ENCODE peak calls at places on chromosomes 5 and 9, in four cellular contexts. One of them, this sample, is unnamed.

GRCh38 chr5:60677831-60678664 is 21.9 kb downstream of the DEPDC1B start:
- DNase-seq in GM12878: peak; percentile 20
- DNase-seq in HepG2: peak; percentile 64
- DNase-seq in K562: peak; percentile 33
- DNase-seq in this sample: peak; percentile 79

GRCh38 chr9:71955300-71955915 is 44.0 kb downstream of the C9orf85 start:
- DNase-seq in GM12878: no peak
- DNase-seq in HepG2: no peak
- DNase-seq in K562: no peak
- DNase-seq in this sample: no peak

GRCh38 chr9:92671323-92671722 is 1.4 kb upstream of the IPPK start:
- DNase-seq in GM12878: no peak
- DNase-seq in HepG2: peak; percentile 47
- DNase-seq in K562: peak; percentile 15
- DNase-seq in this sample: peak; percentile 40

GRCh38 chr5:168227973-168228615 is 63.4 kb upstream of the WWC1 start:
- DNase-seq in GM12878: peak; percentile 64
- DNase-seq in HepG2: no peak
- DNase-seq in K562: no peak
- DNase-seq in this sample: no peak

GRCh38 chr5:76765249-76765648 is 49.3 kb downstream of the F2R start:
- DNase-seq in GM12878: no peak
- DNase-seq in HepG2: no peak
- DNase-seq in K562: no peak
- DNase-seq in this sample: no peak

GRCh38 chr9:34291019-34291418 is 38.0 kb downstream of the KIF24 start:
- DNase-seq in GM12878: no peak
- DNase-seq in HepG2: no peak
- DNase-seq in K562: no peak
- DNase-seq in this sample: no peak

GRCh38 chr5:154686490-154686889 is 68.7 kb upstream of the LARP1 start:
- DNase-seq in GM12878: no peak
- DNase-seq in HepG2: no peak
- DNase-seq in K562: no peak
- DNase-seq in this sample: no peak

GRCh38 chr9:2616726-2617377 is 4.7 kb upstream of the VLDLR start:
- DNase-seq in GM12878: peak; percentile 41
- DNase-seq in HepG2: no peak
- DNase-seq in K562: no peak
- DNase-seq in this sample: no peak

GRCh38 chr9:130482463-130482862 is 37.7 kb downstream of the ASS1 start:
- DNase-seq in GM12878: no peak
- DNase-seq in HepG2: no peak
- DNase-seq in K562: no peak
- DNase-seq in this sample: no peak

GRCh38 chr9:34590376-34591090 is 1.0 kb upstream of the CNTFR start:
- DNase-seq in GM12878: no peak
- DNase-seq in HepG2: no peak
- DNase-seq in K562: peak; percentile 27
- DNase-seq in this sample: peak; percentile 66

GRCh38 chr5:119808474-119808873 is 179.1 kb downstream of the FAM170A start:
- DNase-seq in GM12878: no peak
- DNase-seq in HepG2: peak; percentile 4
- DNase-seq in K562: no peak
- DNase-seq in this sample: peak; percentile 32

GRCh38 chr5:169637085-169637855 is at the start of gene DOCK2:
- DNase-seq in GM12878: no peak
- DNase-seq in HepG2: no peak
- DNase-seq in K562: peak; percentile 31
- DNase-seq in this sample: peak; percentile 59

GRCh38 chr9:18043978-18044377 is 430.0 kb upstream of the ADAMTSL1 start:
- DNase-seq in GM12878: no peak
- DNase-seq in HepG2: no peak
- DNase-seq in K562: no peak
- DNase-seq in this sample: no peak

GRCh38 chr9:84501587-84501986 is 161.0 kb upstream of the SLC28A3 start:
- DNase-seq in GM12878: no peak
- DNase-seq in HepG2: no peak
- DNase-seq in K562: no peak
- DNase-seq in this sample: no peak

GRCh38 chr9:126704157-126704941 is 90.6 kb downstream of the LMX1B start:
- DNase-seq in GM12878: no peak
- DNase-seq in HepG2: no peak
- DNase-seq in K562: peak; percentile 66
- DNase-seq in this sample: no peak

GRCh38 chr5:134145779-134146581 is 30.8 kb downstream of the SKP1 start:
- DNase-seq in GM12878: no peak
- DNase-seq in HepG2: peak; percentile 62
- DNase-seq in K562: peak; percentile 66
- DNase-seq in this sample: peak; percentile 89

GRCh38 chr5:10591946-10592345 is 28.1 kb downstream of the ANKRD33B start:
- DNase-seq in GM12878: no peak
- DNase-seq in HepG2: no peak
- DNase-seq in K562: no peak
- DNase-seq in this sample: no peak

GRCh38 chr5:37900692-37901091 is 60.9 kb upstream of the GDNF start:
- DNase-seq in GM12878: no peak
- DNase-seq in HepG2: peak; percentile 29
- DNase-seq in K562: no peak
- DNase-seq in this sample: peak; percentile 46

GRCh38 chr5:67465556-67466206 is 269.1 kb upstream of the CD180 start:
- DNase-seq in GM12878: peak; percentile 32
- DNase-seq in HepG2: no peak
- DNase-seq in K562: no peak
- DNase-seq in this sample: no peak

GRCh38 chr9:99030610-99031009 is 74.3 kb upstream of the TGFBR1 start:
- DNase-seq in GM12878: no peak
- DNase-seq in HepG2: no peak
- DNase-seq in K562: no peak
- DNase-seq in this sample: no peak

GRCh38 chr5:82723168-82723567 is 354.0 kb downstream of the TMEM167A start:
- DNase-seq in GM12878: no peak
- DNase-seq in HepG2: no peak
- DNase-seq in K562: no peak
- DNase-seq in this sample: no peak

GRCh38 chr5:158739941-158740340 is 359.8 kb downstream of the EBF1 start:
- DNase-seq in GM12878: no peak
- DNase-seq in HepG2: no peak
- DNase-seq in K562: no peak
- DNase-seq in this sample: no peak

GRCh38 chr5:124652892-124653441 is 93.5 kb downstream of the ZNF608 start:
- DNase-seq in GM12878: no peak
- DNase-seq in HepG2: no peak
- DNase-seq in K562: no peak
- DNase-seq in this sample: no peak

GRCh38 chr5:53556001-53556400 is 4.4 kb upstream of the NDUFS4 start:
- DNase-seq in GM12878: no peak
- DNase-seq in HepG2: no peak
- DNase-seq in K562: no peak
- DNase-seq in this sample: no peak

GRCh38 chr5:24110019-24110615 is 534.7 kb downstream of the CDH10 start:
- DNase-seq in GM12878: no peak
- DNase-seq in HepG2: peak; percentile 2
- DNase-seq in K562: no peak
- DNase-seq in this sample: peak; percentile 45

GRCh38 chr5:9358961-9359686 is 186.8 kb downstream of the SEMA5A start:
- DNase-seq in GM12878: no peak
- DNase-seq in HepG2: no peak
- DNase-seq in K562: no peak
- DNase-seq in this sample: no peak

GRCh38 chr5:89566340-89566739 is 683.4 kb upstream of the MEF2C start:
- DNase-seq in GM12878: no peak
- DNase-seq in HepG2: no peak
- DNase-seq in K562: no peak
- DNase-seq in this sample: no peak

GRCh38 chr9:134213508-134214394 is 49.4 kb upstream of the RNU6ATAC start:
- DNase-seq in GM12878: no peak
- DNase-seq in HepG2: no peak
- DNase-seq in K562: no peak
- DNase-seq in this sample: no peak

GRCh38 chr5:78773655-78774054 is 125.1 kb upstream of the LHFPL2 start:
- DNase-seq in GM12878: no peak
- DNase-seq in HepG2: no peak
- DNase-seq in K562: no peak
- DNase-seq in this sample: no peak

DNA sequence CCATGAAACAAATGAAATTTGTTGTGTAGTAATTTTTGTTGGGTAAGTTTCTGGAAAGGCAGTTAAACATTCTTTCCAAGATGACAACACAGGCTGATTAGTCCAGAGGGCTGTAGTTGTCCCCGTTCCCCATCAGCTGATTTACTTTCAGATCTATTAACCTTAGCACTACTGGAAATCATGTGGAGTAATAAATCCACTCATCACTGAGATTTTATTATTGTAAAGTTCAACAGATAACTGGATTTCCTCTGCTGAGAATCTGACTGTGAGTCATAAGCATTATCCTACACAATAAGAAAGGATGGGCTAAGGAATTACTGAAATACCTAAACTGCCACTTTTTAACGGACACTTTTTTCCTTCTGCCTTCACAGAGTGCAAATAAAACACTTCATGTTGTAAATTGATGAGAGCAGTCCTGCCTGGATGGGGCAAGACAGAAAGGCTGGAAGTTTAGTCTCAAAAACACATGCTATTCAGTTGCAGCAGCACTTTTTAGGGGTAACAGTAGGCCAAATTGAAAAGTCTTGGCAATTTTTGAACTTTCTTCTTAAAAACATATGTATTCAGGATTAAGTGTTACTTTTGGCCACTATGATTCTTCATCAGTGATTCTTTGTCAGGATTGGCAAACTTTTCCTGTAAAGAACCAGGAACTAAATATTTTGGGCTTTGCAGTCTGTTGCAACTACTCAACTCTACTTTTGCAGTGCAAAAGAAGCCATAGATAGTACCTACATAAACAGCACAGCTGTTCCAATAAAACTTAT is 7.1 kb downstream of the STOM start:
- DNase-seq in GM12878: no peak
- DNase-seq in HepG2: no peak
- DNase-seq in K562: no peak
- DNase-seq in this sample: no peak
- H3K79me2 ChIP-seq in GM12878: no peaks in the 10 kb centered on the region
- H3K79me2 ChIP-seq in HepG2: peaks cover 66% of the 10 kb centered on the region
- H3K79me2 ChIP-seq in K562: peaks cover 34% of the 10 kb centered on the region
- H3K79me2 ChIP-seq in this sample: peaks cover 21% of the 10 kb centered on the region

GRCh38 chr5:151101746-151102145 is 20.9 kb upstream of the TNIP1 start:
- DNase-seq in GM12878: no peak
- DNase-seq in HepG2: no peak
- DNase-seq in K562: no peak
- DNase-seq in this sample: no peak
- TF ChIP-seq JUNB in GM12878: no peak
- TF ChIP-seq JUNB in HepG2: no peak
- TF ChIP-seq JUNB in K562: no peak
- TF ChIP-seq JUNB in this sample: no peak

GRCh38 chr5:14929293-14930065 is 57.9 kb upstream of the ANKH start:
- DNase-seq in GM12878: no peak
- DNase-seq in HepG2: no peak
- DNase-seq in K562: no peak
- DNase-seq in this sample: no peak

GRCh38 chr5:14928661-14929060 is 57.1 kb upstream of the ANKH start:
- DNase-seq in GM12878: no peak
- DNase-seq in HepG2: no peak
- DNase-seq in K562: no peak
- DNase-seq in this sample: no peak

GRCh38 chr5:14922456-14922855 is 50.9 kb upstream of the ANKH start:
- DNase-seq in GM12878: no peak
- DNase-seq in HepG2: no peak
- DNase-seq in K562: no peak
- DNase-seq in this sample: no peak

GRCh38 chr5:14930486-14930885 is 58.9 kb upstream of the ANKH start:
- DNase-seq in GM12878: no peak
- DNase-seq in HepG2: no peak
- DNase-seq in K562: no peak
- DNase-seq in this sample: no peak

DNA sequence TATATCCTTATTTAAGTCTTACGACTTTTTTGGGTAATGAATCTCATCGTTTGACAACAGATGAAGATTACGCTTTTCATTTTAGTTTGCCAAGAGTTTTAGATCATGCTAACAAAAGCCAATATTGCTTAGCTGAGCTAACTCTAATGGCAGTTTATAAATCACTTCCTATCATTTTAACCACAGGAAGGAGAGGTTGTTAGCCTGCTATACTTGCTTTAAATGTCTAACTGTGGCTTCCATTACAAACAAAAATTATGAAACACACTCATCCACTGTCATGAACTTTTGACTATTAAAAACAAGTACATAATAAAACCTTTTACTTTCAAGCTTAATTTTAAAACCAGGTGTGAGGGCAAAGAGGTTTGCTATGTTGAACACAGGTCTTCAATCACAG is 53.7 kb upstream of the ANKH start:
- DNase-seq in GM12878: no peak
- DNase-seq in HepG2: no peak
- DNase-seq in K562: no peak
- DNase-seq in this sample: no peak
- H3K4me2 ChIP-seq in GM12878: no peak overlapping the region
- H3K4me2 ChIP-seq in HepG2: no peak overlapping the region
- H3K4me2 ChIP-seq in K562: no peak overlapping the region
- H3K4me2 ChIP-seq in this sample: no peak overlapping the region

DNA sequence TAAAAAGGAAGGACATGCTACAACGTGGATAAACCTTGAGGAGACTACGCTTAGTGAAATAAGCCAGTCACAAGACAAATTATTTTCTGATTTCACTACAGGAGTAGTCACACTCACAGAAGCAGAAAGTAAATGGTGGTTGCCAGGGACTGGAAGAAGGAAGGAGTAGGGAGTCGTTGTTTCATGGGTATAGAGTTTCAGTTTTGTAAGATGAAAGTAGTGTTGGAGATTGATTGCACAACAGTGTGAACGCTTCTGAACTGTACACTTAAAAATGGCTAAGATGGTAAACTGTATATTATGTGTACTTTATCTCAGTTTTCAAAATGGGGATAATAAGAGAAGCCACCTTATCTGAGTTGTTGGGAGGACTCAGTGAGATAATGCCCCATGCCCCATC is 4.1 kb downstream of the SLC22A4 start:
- DNase-seq in GM12878: no peak
- DNase-seq in HepG2: no peak
- DNase-seq in K562: no peak
- DNase-seq in this sample: no peak
- H3K79me2 ChIP-seq in GM12878: no peaks in the 10 kb centered on the region
- H3K79me2 ChIP-seq in HepG2: no peaks in the 10 kb centered on the region
- H3K79me2 ChIP-seq in K562: peaks cover 89% of the 10 kb centered on the region
- H3K79me2 ChIP-seq in this sample: no peaks in the 10 kb centered on the region

GRCh38 chr9:95725045-95725444 is 150.4 kb upstream of the ERCC6L2 start:
- DNase-seq in GM12878: no peak
- DNase-seq in HepG2: peak; percentile 68
- DNase-seq in K562: no peak
- DNase-seq in this sample: no peak
- TF ChIP-seq JUNB in GM12878: no peak
- TF ChIP-seq JUNB in HepG2: no peak
- TF ChIP-seq JUNB in K562: no peak
- TF ChIP-seq JUNB in this sample: no peak